ENCODE peak calls at places on chromosomes 6 and 20, in five cellular contexts. G is cardiac muscle cell, T is ovary, Q is esophagus squamous epithelium, R is AG09309. M is an unnamed sample.

GRCh38 chr20:8811801-8812594 is 256.9 kb upstream of the PLCB4 start:
- DNase-seq in T (no peak), R (no peak), G (no peak), Q (no peak), M (no peak)

GRCh38 chr6:100724696-100725095 is 156.4 kb downstream of the ASCC3 start:
- DNase-seq in G (peak; percentile 1), T (no peak), Q (no peak), R (no peak), M (no peak)

GRCh38 chr6:13217206-13217905 is 111.0 kb downstream of the TBC1D7 start:
- DNase-seq in G (peak; percentile 6), R (no peak), T (no peak), Q (no peak), M (no peak)

GRCh38 chr6:136846046-136846445 is 23.7 kb downstream of the PEX7 start:
- DNase-seq in Q (no peak), G (peak; percentile 62), T (no peak), R (no peak), M (peak; percentile 84)

GRCh38 chr6:53178837-53179432 is 30.3 kb upstream of the GCM1 start:
- DNase-seq in Q (no peak), T (no peak), R (no peak), G (no peak), M (no peak)

GRCh38 chr20:50415516-50416268 is 94.5 kb upstream of the PTPN1 start:
- DNase-seq in Q (peak; percentile 41), R (peak; percentile 76), T (peak; percentile 97), G (no peak), M (peak; percentile 97)

GRCh38 chr20:37596890-37597539 is 69.3 kb upstream of the BLCAP start:
- DNase-seq in T (no peak), R (no peak), Q (no peak), G (no peak), M (no peak)

GRCh38 chr20:47287609-47288144 is 68.8 kb downstream of the ZMYND8 start:
- DNase-seq in R (no peak), G (no peak), Q (no peak), T (no peak), M (no peak)

GRCh38 chr6:8063762-8064637 is at the start of gene BLOC1S5:
- DNase-seq in R (peak; percentile 87), G (peak; percentile 99), Q (peak; percentile 94), T (peak; percentile 95), M (peak; percentile 97)

GRCh38 chr6:132513821-132514545 is 1.1 kb upstream of the STX7 start:
- DNase-seq in G (no peak), Q (no peak), R (no peak), T (no peak), M (no peak)

GRCh38 chr6:168527451-168528210 is 86.6 kb downstream of the SMOC2 start:
- DNase-seq in G (no peak), T (no peak), Q (no peak), R (no peak), M (no peak)

GRCh38 chr20:21808863-21809664 is 103.6 kb downstream of the PAX1 start:
- DNase-seq in G (peak; percentile 82), R (no peak), Q (no peak), T (no peak), M (peak; percentile 56)

GRCh38 chr6:159282351-159282750 is 113.2 kb downstream of the FNDC1 start:
- DNase-seq in G (no peak), Q (no peak), R (no peak), T (no peak), M (no peak)

GRCh38 chr6:17334265-17334664 is 53.1 kb downstream of the RBM24 start:
- DNase-seq in G (no peak), Q (no peak), T (no peak), R (no peak), M (no peak)

DNA sequence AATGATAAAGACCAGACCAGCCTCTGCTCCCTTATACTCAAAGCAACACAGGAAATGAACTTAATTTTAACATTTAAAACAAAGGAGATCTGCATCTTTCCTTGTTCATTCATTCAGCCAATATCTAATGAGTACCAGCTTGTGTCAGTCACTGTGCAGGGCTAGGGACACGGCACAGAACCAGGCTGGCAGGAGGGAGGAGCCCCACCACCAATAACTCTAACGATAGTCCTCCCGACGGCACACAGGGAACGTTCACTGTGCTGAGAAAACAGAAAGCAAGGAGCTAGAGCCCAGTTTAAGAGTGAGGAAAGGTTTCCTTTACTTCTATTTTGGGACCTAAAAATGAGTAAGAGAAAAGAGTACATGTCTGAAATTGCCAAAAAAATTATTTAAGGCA is 9.9 kb downstream of the ETV7 start:
- DNase-seq in Q (no peak), G (no peak), R (no peak), T (no peak), M (no peak)
- H3K4me3 ChIP-seq in Q (no peak overlapping the region), G (no peak overlapping the region), R (no peak overlapping the region), T (no peak overlapping the region), M (no peak overlapping the region)

GRCh38 chr6:27812805-27813626 is 99.2 kb downstream of the OR2B2 start:
- DNase-seq in Q (no peak), T (no peak), G (no peak), R (no peak), M (no peak)

GRCh38 chr6:27809939-27810767 is 102.0 kb downstream of the OR2B2 start:
- DNase-seq in Q (no peak), T (peak; percentile 85), G (peak; percentile 93), R (peak; percentile 95), M (peak; percentile 86)

GRCh38 chr6:27810768-27811298 is 101.4 kb downstream of the OR2B2 start:
- DNase-seq in Q (no peak), T (no peak), R (no peak), G (no peak), M (no peak)

GRCh38 chr6:27811383-27811782 is 100.8 kb downstream of the OR2B2 start:
- DNase-seq in G (no peak), R (no peak), Q (no peak), T (no peak), M (no peak)

GRCh38 chr6:27812078-27812804 is 100.0 kb downstream of the OR2B2 start:
- DNase-seq in G (no peak), T (no peak), Q (no peak), R (no peak), M (no peak)
- H3K4me3 ChIP-seq in G (no peak overlapping the region), T (no peak overlapping the region), Q (no peak overlapping the region), R (no peak overlapping the region), M (no peak overlapping the region)

DNA sequence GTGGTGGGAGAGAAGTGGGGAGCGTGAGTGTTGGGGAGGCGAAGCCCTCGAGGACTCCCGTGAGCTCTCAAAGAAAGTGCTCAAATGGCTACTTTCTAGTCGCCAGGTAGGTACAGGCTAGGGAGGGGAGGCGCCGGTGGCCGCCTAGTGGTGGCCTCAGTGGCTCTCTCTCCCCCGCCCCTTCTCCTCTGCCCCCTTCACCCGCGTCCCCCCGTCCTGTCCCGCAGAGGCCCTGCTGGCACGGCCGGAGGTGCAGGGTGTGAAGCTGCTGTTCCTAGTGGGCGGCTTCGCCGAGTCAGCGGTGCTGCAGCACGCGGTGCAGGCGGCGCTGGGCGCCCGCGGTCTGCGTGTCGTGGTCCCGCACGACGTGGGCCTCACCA is 16.3 kb downstream of the ADISSP start:
- DNase-seq in Q (no peak), R (no peak), T (no peak), G (no peak), M (no peak)
- H3K4me3 ChIP-seq in Q (peak overlapping the region; percentile 33), R (no peak overlapping the region), T (no peak overlapping the region), G (peak overlapping the region; percentile 24), M (no peak overlapping the region)

GRCh38 chr20:62241501-62241900 is 3.2 kb downstream of the OSBPL2 start:
- DNase-seq in R (no peak), T (no peak), Q (no peak), G (no peak), M (peak; percentile 76)

GRCh38 chr20:62238569-62239277 is 402 bp downstream of the OSBPL2 start:
- DNase-seq in G (peak; percentile 27), R (no peak), Q (no peak), T (no peak), M (peak; percentile 60)

GRCh38 chr20:62242196-62242595 is 3.9 kb downstream of the OSBPL2 start:
- DNase-seq in T (no peak), R (no peak), G (no peak), Q (no peak), M (no peak)

GRCh38 chr20:62239278-62239879 is 1.1 kb downstream of the OSBPL2 start:
- DNase-seq in T (no peak), Q (no peak), G (no peak), R (no peak), M (peak; percentile 56)

DNA sequence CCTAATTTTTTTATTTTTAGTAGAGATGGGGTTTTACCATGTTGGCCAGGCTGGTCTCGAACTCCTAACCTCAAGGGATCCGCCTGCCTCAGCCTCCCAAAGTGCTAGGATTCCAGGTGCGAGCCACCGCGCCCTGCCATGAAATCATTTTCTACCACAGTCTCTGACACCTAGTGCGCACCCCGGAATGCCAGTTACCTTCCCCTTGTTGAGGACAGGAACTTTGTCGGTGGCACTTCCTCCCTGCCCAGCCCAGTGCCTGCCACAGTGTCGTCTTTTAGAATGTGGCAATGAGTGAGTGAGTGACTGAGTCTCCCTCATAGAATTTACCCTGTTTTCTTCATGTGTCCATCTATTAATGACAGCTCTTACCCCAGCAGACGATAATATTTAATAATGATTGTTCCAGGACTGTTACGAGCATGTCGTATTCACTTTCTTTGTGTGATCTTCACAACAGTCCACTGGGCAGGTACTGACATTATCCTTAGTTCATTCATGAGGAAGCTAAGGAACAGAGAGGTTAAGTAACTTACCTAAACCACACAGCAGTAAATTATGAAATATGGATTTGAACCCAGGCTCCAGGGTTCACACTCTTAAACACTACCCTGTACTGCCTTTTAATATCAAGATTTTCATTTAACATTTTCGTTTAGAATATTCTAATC is 1.8 kb downstream of the OSBPL2 start:
- DNase-seq in G (no peak), R (no peak), T (no peak), Q (no peak), M (no peak)
- H3K4me3 ChIP-seq in G (no peak overlapping the region), R (no peak overlapping the region), T (no peak overlapping the region), Q (peak overlapping the region; percentile 90), M (no peak overlapping the region)

DNA sequence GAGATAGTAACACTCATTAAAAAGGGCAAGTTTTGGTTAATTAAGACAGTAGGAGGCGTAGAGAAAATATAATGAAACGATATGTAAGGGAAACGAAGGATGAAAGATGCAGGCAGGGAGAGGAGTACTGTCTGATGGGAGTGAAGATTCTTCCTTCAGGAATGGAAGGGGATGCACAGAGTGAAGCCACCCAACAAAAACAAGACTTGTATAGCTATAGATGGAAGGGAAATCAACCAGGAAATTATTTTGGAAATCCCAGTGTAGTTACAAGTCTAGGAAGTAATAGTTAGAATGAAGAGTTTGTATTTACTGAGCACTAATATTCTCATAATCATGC is 19.7 kb upstream of the HLA-DRB1 start:
- DNase-seq in R (no peak), G (no peak), T (no peak), Q (no peak), M (no peak)
- H3K4me3 ChIP-seq in R (no peak overlapping the region), G (no peak overlapping the region), T (no peak overlapping the region), Q (no peak overlapping the region), M (no peak overlapping the region)

M was measured in mucosa of descending colon.